ENCODE peak calls at places on chromosome 1, in five cellular contexts. One of them, this sample, is unnamed.

GRCh38 chr1:8667869-8668595 is 149.4 kb downstream of the RERE start:
- DNase-seq in body of pancreas: no peak
- DNase-seq in A549: no peak
- DNase-seq in tibial nerve: no peak
- DNase-seq in IMR-90: peak; percentile 45
- DNase-seq in this sample: peak; percentile 45

GRCh38 chr1:21290546-21290944 is 282 bp upstream of the ECE1 start:
- DNase-seq in body of pancreas: no peak
- DNase-seq in A549: peak; percentile 43
- DNase-seq in tibial nerve: no peak
- DNase-seq in IMR-90: no peak
- DNase-seq in this sample: no peak

GRCh38 chr1:6624712-6625578 is at the start of gene THAP3:
- DNase-seq in body of pancreas: peak; percentile 86
- DNase-seq in A549: peak; percentile 79
- DNase-seq in tibial nerve: peak; percentile 77
- DNase-seq in IMR-90: peak; percentile 85
- DNase-seq in this sample: peak; percentile 91

GRCh38 chr1:12773438-12773837 is at the start of gene PRAMEF12:
- DNase-seq in body of pancreas: no peak
- DNase-seq in A549: no peak
- DNase-seq in tibial nerve: no peak
- DNase-seq in IMR-90: no peak
- DNase-seq in this sample: no peak

GRCh38 chr1:54006508-54006907 is 11.5 kb downstream of the LDLRAD1 start:
- DNase-seq in body of pancreas: no peak
- DNase-seq in A549: no peak
- DNase-seq in tibial nerve: no peak
- DNase-seq in IMR-90: no peak
- DNase-seq in this sample: no peak

GRCh38 chr1:40394456-40395172 is 21.1 kb downstream of the SMAP2 start:
- DNase-seq in body of pancreas: no peak
- DNase-seq in A549: no peak
- DNase-seq in tibial nerve: no peak
- DNase-seq in IMR-90: peak; percentile 78
- DNase-seq in this sample: no peak

GRCh38 chr1:234199476-234200127 is 173.7 kb upstream of the COA6 start:
- DNase-seq in body of pancreas: no peak
- DNase-seq in A549: no peak
- DNase-seq in tibial nerve: no peak
- DNase-seq in IMR-90: no peak
- DNase-seq in this sample: no peak

GRCh38 chr1:65208577-65208976 is 60.6 kb downstream of the AK4 start:
- DNase-seq in body of pancreas: no peak
- DNase-seq in A549: no peak
- DNase-seq in tibial nerve: no peak
- DNase-seq in IMR-90: no peak
- DNase-seq in this sample: no peak

GRCh38 chr1:210400043-210400840 is 71.5 kb downstream of the HHAT start:
- DNase-seq in body of pancreas: peak; percentile 41
- DNase-seq in A549: peak; percentile 88
- DNase-seq in tibial nerve: peak; percentile 37
- DNase-seq in IMR-90: peak; percentile 77
- DNase-seq in this sample: peak; percentile 71

GRCh38 chr1:66564250-66564649 is 30.3 kb downstream of the SGIP1 start:
- DNase-seq in body of pancreas: no peak
- DNase-seq in A549: peak; percentile 6
- DNase-seq in tibial nerve: no peak
- DNase-seq in IMR-90: peak; percentile 99
- DNase-seq in this sample: no peak

GRCh38 chr1:77438239-77438913 is 156.6 kb downstream of the AK5 start:
- DNase-seq in body of pancreas: no peak
- DNase-seq in A549: no peak
- DNase-seq in tibial nerve: no peak
- DNase-seq in IMR-90: peak; percentile 79
- DNase-seq in this sample: peak; percentile 18

GRCh38 chr1:112298558-112298957 is 97.5 kb upstream of the CTTNBP2NL start:
- DNase-seq in body of pancreas: peak; percentile 56
- DNase-seq in A549: peak; percentile 20
- DNase-seq in tibial nerve: peak; percentile 23
- DNase-seq in IMR-90: peak; percentile 42
- DNase-seq in this sample: peak; percentile 54

GRCh38 chr1:77825356-77825709 is 45.9 kb downstream of the MIGA1 start:
- DNase-seq in body of pancreas: peak; percentile 41
- DNase-seq in A549: no peak
- DNase-seq in tibial nerve: no peak
- DNase-seq in IMR-90: peak; percentile 91
- DNase-seq in this sample: peak; percentile 69

GRCh38 chr1:223153177-223154119 is 10.4 kb upstream of the TLR5 start:
- DNase-seq in body of pancreas: no peak
- DNase-seq in A549: no peak
- DNase-seq in tibial nerve: no peak
- DNase-seq in IMR-90: peak; percentile 41
- DNase-seq in this sample: no peak

GRCh38 chr1:72434070-72434469 is 151.7 kb upstream of the NEGR1 start:
- DNase-seq in body of pancreas: no peak
- DNase-seq in A549: no peak
- DNase-seq in tibial nerve: no peak
- DNase-seq in IMR-90: no peak
- DNase-seq in this sample: no peak

GRCh38 chr1:168281603-168282002 is 926 bp downstream of the TBX19 start:
- DNase-seq in body of pancreas: no peak
- DNase-seq in A549: no peak
- DNase-seq in tibial nerve: no peak
- DNase-seq in IMR-90: no peak
- DNase-seq in this sample: no peak

GRCh38 chr1:92356956-92357355 is 58.1 kb downstream of the RPAP2 start:
- DNase-seq in body of pancreas: no peak
- DNase-seq in A549: no peak
- DNase-seq in tibial nerve: no peak
- DNase-seq in IMR-90: peak; percentile 88
- DNase-seq in this sample: peak; percentile 2

GRCh38 chr1:184497962-184498723 is 111.3 kb downstream of the C1orf21 start:
- DNase-seq in body of pancreas: no peak
- DNase-seq in A549: no peak
- DNase-seq in tibial nerve: no peak
- DNase-seq in IMR-90: no peak
- DNase-seq in this sample: no peak

GRCh38 chr1:156310962-156311361 is 11.9 kb upstream of the VHLL start:
- DNase-seq in body of pancreas: no peak
- DNase-seq in A549: no peak
- DNase-seq in tibial nerve: no peak
- DNase-seq in IMR-90: peak; percentile 47
- DNase-seq in this sample: peak; percentile 80

GRCh38 chr1:54984126-54984842 is 3.9 kb downstream of the TMEM61 start:
- DNase-seq in body of pancreas: no peak
- DNase-seq in A549: no peak
- DNase-seq in tibial nerve: no peak
- DNase-seq in IMR-90: no peak
- DNase-seq in this sample: no peak

GRCh38 chr1:216119600-216119999 is 303.6 kb downstream of the USH2A start:
- DNase-seq in body of pancreas: no peak
- DNase-seq in A549: peak; percentile 2
- DNase-seq in tibial nerve: no peak
- DNase-seq in IMR-90: peak; percentile 50
- DNase-seq in this sample: no peak

GRCh38 chr1:35605071-35605881 is 32.2 kb downstream of the TFAP2E start:
- DNase-seq in body of pancreas: no peak
- DNase-seq in A549: no peak
- DNase-seq in tibial nerve: no peak
- DNase-seq in IMR-90: no peak
- DNase-seq in this sample: no peak

GRCh38 chr1:29513357-29513756 is 277.0 kb downstream of the PTPRU start:
- DNase-seq in body of pancreas: peak; percentile 33
- DNase-seq in A549: peak; percentile 21
- DNase-seq in tibial nerve: no peak
- DNase-seq in IMR-90: peak; percentile 70
- DNase-seq in this sample: peak; percentile 21

GRCh38 chr1:45833361-45833760 is 29.9 kb downstream of the MAST2 start:
- DNase-seq in body of pancreas: no peak
- DNase-seq in A549: no peak
- DNase-seq in tibial nerve: no peak
- DNase-seq in IMR-90: peak; percentile 41
- DNase-seq in this sample: no peak

GRCh38 chr1:184838374-184838995 is 83.8 kb upstream of the EDEM3 start:
- DNase-seq in body of pancreas: peak; percentile 46
- DNase-seq in A549: peak; percentile 15
- DNase-seq in tibial nerve: peak; percentile 34
- DNase-seq in IMR-90: peak; percentile 95
- DNase-seq in this sample: peak; percentile 93

GRCh38 chr1:15014521-15014920 is 139.0 kb upstream of the TMEM51 start:
- DNase-seq in body of pancreas: no peak
- DNase-seq in A549: no peak
- DNase-seq in tibial nerve: no peak
- DNase-seq in IMR-90: peak; percentile 30
- DNase-seq in this sample: peak; percentile 78

GRCh38 chr1:53541761-53542550 is 82.8 kb downstream of the DMRTB1 start:
- DNase-seq in body of pancreas: no peak
- DNase-seq in A549: peak; percentile 76
- DNase-seq in tibial nerve: no peak
- DNase-seq in IMR-90: peak; percentile 90
- DNase-seq in this sample: peak; percentile 29

GRCh38 chr1:115377411-115377810 is 39.4 kb upstream of the NGF start:
- DNase-seq in body of pancreas: no peak
- DNase-seq in A549: no peak
- DNase-seq in tibial nerve: no peak
- DNase-seq in IMR-90: peak; percentile 53
- DNase-seq in this sample: no peak

GRCh38 chr1:156089704-156090103 is 7.4 kb upstream of the MEX3A start:
- DNase-seq in body of pancreas: no peak
- DNase-seq in A549: no peak
- DNase-seq in tibial nerve: no peak
- DNase-seq in IMR-90: no peak
- DNase-seq in this sample: no peak

GRCh38 chr1:205068001-205068400 is 16.3 kb downstream of the TMEM81 start:
- DNase-seq in body of pancreas: no peak
- DNase-seq in A549: no peak
- DNase-seq in tibial nerve: no peak
- DNase-seq in IMR-90: no peak
- DNase-seq in this sample: no peak
- H3K4me1 ChIP-seq in body of pancreas: peaks cover 5% of the 10 kb centered on the region
- H3K4me1 ChIP-seq in A549: no peaks in the 10 kb centered on the region
- H3K4me1 ChIP-seq in tibial nerve: no peaks in the 10 kb centered on the region
- H3K4me1 ChIP-seq in IMR-90: no peaks in the 10 kb centered on the region
- H3K4me1 ChIP-seq in this sample: no peaks in the 10 kb centered on the region

GRCh38 chr1:5227114-5227513 is 572.7 kb downstream of the AJAP1 start:
- DNase-seq in body of pancreas: no peak
- DNase-seq in A549: no peak
- DNase-seq in tibial nerve: no peak
- DNase-seq in IMR-90: no peak
- DNase-seq in this sample: no peak

GRCh38 chr1:5238351-5239123 is 584.1 kb downstream of the AJAP1 start:
- DNase-seq in body of pancreas: no peak
- DNase-seq in A549: no peak
- DNase-seq in tibial nerve: no peak
- DNase-seq in IMR-90: no peak
- DNase-seq in this sample: no peak

GRCh38 chr1:5235355-5235899 is 581.0 kb downstream of the AJAP1 start:
- DNase-seq in body of pancreas: no peak
- DNase-seq in A549: no peak
- DNase-seq in tibial nerve: no peak
- DNase-seq in IMR-90: no peak
- DNase-seq in this sample: no peak

GRCh38 chr1:5232537-5232936 is 578.1 kb downstream of the AJAP1 start:
- DNase-seq in body of pancreas: no peak
- DNase-seq in A549: no peak
- DNase-seq in tibial nerve: no peak
- DNase-seq in IMR-90: no peak
- DNase-seq in this sample: no peak
- TF ChIP-seq CTCF in body of pancreas: no peak
- TF ChIP-seq CTCF in A549: no peak
- TF ChIP-seq CTCF in tibial nerve: no peak
- TF ChIP-seq CTCF in IMR-90: no peak
- TF ChIP-seq CTCF in this sample: no peak

DNA sequence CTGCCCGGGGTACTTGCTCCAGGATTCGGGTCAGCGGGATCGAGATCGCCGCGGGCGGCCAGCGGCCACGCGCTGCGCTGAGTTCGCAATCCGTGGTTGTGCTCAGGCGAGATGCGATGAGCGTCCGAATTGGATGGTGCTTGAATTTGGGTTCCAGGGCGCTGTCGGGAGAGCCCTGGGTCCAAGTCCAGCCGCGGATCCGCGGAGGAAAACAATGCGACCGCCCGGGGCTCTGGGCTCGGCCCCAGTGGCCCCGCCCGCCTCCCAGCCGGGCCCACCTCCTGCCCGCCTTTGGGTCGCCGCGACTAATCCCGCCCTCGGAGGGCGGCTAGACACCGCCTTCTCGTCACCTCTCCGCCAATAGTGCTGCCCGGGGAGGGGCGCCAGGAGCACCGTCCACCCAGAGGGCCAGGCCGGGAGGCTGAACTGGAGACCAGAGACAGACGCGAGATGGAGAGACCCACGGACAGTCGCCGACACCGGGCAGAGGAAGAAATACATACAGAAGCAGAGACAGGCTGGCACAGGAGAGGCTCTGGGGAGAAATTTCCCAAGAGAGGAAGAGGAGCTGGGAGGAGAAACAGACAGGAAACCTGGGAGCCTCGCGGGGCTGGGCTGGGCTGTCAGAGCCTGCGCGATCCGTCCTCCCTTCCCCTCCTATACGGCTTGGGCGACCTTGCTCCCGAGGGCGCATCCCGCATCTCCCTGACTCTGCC is at the start of gene SEMA6C:
- DNase-seq in body of pancreas: peak; percentile 92
- DNase-seq in A549: peak; percentile 88
- DNase-seq in tibial nerve: peak; percentile 91
- DNase-seq in IMR-90: peak; percentile 86
- DNase-seq in this sample: peak; percentile 93
- TF ChIP-seq POLR2A in body of pancreas: peak; percentile 66
- TF ChIP-seq POLR2A in A549: peak; percentile 19
- TF ChIP-seq POLR2A in tibial nerve: peak; percentile 35
- TF ChIP-seq POLR2A in IMR-90: peak; percentile 68
- TF ChIP-seq POLR2A in this sample: peak; percentile 63

DNA sequence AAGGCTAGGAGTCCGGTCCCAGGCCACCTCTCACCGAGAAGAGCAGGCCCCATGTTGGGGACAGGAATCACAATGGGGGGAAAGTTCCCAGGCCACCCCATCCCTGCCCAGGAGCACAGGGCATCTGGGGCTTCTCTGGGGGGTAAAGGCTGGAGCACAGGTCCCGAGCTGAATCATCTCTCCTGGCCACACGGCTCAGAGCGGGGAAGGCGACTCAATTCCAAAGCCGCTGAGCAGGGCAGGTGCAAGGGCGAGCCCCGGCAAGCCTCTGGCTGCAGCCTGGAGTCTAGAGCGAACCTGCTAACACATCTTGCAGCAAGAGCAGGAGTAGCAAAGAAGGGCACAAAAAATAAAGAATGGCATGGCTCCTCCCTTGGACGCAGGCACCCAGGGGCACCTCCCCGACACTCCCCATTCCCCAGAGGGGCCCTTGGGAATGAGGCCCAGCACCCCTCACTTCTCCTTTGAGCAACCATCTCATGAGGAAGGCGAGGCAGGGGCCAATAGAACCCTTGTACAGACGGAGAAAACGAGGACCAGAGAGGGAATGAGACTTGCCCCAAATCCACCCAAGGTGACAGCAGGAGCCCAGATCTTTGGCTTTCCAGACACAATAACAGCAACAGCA is 20.6 kb upstream of the ALDH4A1 start:
- DNase-seq in body of pancreas: no peak
- DNase-seq in A549: no peak
- DNase-seq in tibial nerve: no peak
- DNase-seq in IMR-90: no peak
- DNase-seq in this sample: peak; percentile 43
- H3K4me1 ChIP-seq in body of pancreas: peaks cover 55% of the 10 kb centered on the region
- H3K4me1 ChIP-seq in A549: peaks cover 65% of the 10 kb centered on the region
- H3K4me1 ChIP-seq in tibial nerve: peaks cover 42% of the 10 kb centered on the region
- H3K4me1 ChIP-seq in IMR-90: peaks cover 44% of the 10 kb centered on the region
- H3K4me1 ChIP-seq in this sample: peaks cover 50% of the 10 kb centered on the region

This sample was measured in adrenal gland.